ENCODE peak calls at places on chromosomes 4 and X, in nine cellular contexts. E, C, K, F, R, I, H, A and D are unnamed samples.

GRCh38 chr4:3136454-3136853 is 62.0 kb downstream of the HTT start:
- DNase-seq in F (no peak), H (no peak), I (no peak), K (no peak), E (no peak), R (no peak), A (peak; percentile 6), C (no peak), D (no peak)

GRCh38 chrX:23383411-23383810 is 48.8 kb downstream of the PTCHD1 start:
- DNase-seq in H (no peak), E (no peak), K (no peak), F (no peak), A (peak; percentile 54), I (no peak), C (no peak), R (peak; percentile 6), D (no peak)

GRCh38 chr4:3285558-3286334 is 7.1 kb upstream of the RGS12 start:
- DNase-seq in H (no peak), F (peak; percentile 72), K (no peak), A (peak; percentile 74), R (peak; percentile 56), E (no peak), C (no peak), I (peak; percentile 30), D (no peak)

GRCh38 chr4:48337726-48338125 is 3.6 kb upstream of the SLAIN2 start:
- DNase-seq in C (no peak), F (no peak), E (no peak), H (no peak), A (no peak), I (no peak), K (no peak), R (no peak), D (no peak)

GRCh38 chr4:144894525-144894924 is 203.5 kb downstream of the ANAPC10 start:
- DNase-seq in E (no peak), C (no peak), R (peak; percentile 13), H (no peak), A (peak; percentile 93), I (no peak), F (peak; percentile 65), K (no peak), D (no peak)

GRCh38 chr4:180058731-180059215 is 2184.4 kb upstream of the TENM3 start:
- DNase-seq in K (peak; percentile 72), R (peak; percentile 36), C (no peak), A (peak; percentile 74), E (no peak), H (peak; percentile 89), I (peak; percentile 78), F (peak; percentile 56), D (no peak)

GRCh38 chr4:183469327-183469726 is 24.9 kb downstream of the CDKN2AIP start:
- DNase-seq in C (no peak), R (no peak), A (no peak), K (no peak), E (no peak), I (no peak), F (no peak), H (no peak), D (no peak)

GRCh38 chrX:41333994-41334865 is at the start of gene DDX3X:
- DNase-seq in A (peak; percentile 89), H (peak; percentile 92), I (peak; percentile 85), E (peak; percentile 84), K (peak; percentile 74), F (peak; percentile 97), R (peak; percentile 95), C (peak; percentile 62), D (no peak)

GRCh38 chr4:118729287-118730286 is 44.4 kb downstream of the METTL14 start:
- DNase-seq in F (no peak), I (no peak), A (no peak), H (no peak), E (no peak), K (no peak), C (no peak), R (peak; percentile 23), D (no peak)

GRCh38 chr4:127124919-127125318 is 507.8 kb upstream of the INTU start:
- DNase-seq in F (no peak), K (no peak), A (peak; percentile 16), I (no peak), C (no peak), H (no peak), R (no peak), E (no peak), D (no peak)

GRCh38 chr4:130099159-130099558 is 1003.2 kb downstream of the C4orf33 start:
- DNase-seq in K (no peak), C (no peak), A (no peak), F (no peak), I (no peak), E (no peak), H (no peak), R (no peak), D (no peak)

GRCh38 chr4:13244342-13244905 is 239.7 kb downstream of the RAB28 start:
- DNase-seq in A (no peak), F (no peak), H (no peak), E (no peak), K (no peak), R (no peak), I (no peak), C (no peak), D (no peak)

GRCh38 chr4:107838138-107838618 is 13.4 kb downstream of the SGMS2 start:
- DNase-seq in E (no peak), A (peak; percentile 56), I (no peak), C (no peak), F (no peak), H (no peak), K (no peak), R (no peak), D (no peak)

GRCh38 chr4:76240236-76240635 is 11.3 kb upstream of the FAM47E start:
- DNase-seq in K (no peak), A (no peak), I (no peak), E (no peak), H (no peak), C (no peak), F (no peak), R (no peak), D (no peak)

GRCh38 chr4:4666187-4666586 is 124.3 kb upstream of the STX18 start:
- DNase-seq in H (no peak), C (no peak), K (no peak), I (no peak), F (no peak), R (no peak), E (no peak), A (no peak), D (no peak)

GRCh38 chr4:109560687-109561452 is 824 bp downstream of the MCUB start:
- DNase-seq in E (peak; percentile 74), A (peak; percentile 69), K (peak; percentile 9), F (peak; percentile 57), H (peak; percentile 78), C (peak; percentile 41), R (peak; percentile 83), I (peak; percentile 53), D (no peak)

GRCh38 chr4:16685536-16685935 is 212.9 kb downstream of the LDB2 start:
- DNase-seq in E (no peak), C (no peak), A (no peak), F (no peak), K (no peak), R (no peak), H (no peak), I (no peak), D (no peak)

GRCh38 chrX:134715930-134716619 is 57.8 kb upstream of the PLAC1 start:
- DNase-seq in F (no peak), C (no peak), K (peak; percentile 44), A (no peak), H (peak; percentile 56), R (no peak), I (peak; percentile 34), E (no peak), D (no peak)

GRCh38 chr4:110614981-110615365 is 7.9 kb downstream of the PITX2 start:
- DNase-seq in R (no peak), I (peak; percentile 41), H (peak; percentile 75), K (peak; percentile 37), E (no peak), C (no peak), F (no peak), A (no peak), D (no peak)

GRCh38 chr4:128286474-128287158 is 997 bp downstream of the PGRMC2 start:
- DNase-seq in I (no peak), A (peak; percentile 55), K (no peak), F (no peak), C (no peak), H (no peak), E (peak; percentile 57), R (peak; percentile 38), D (no peak)

GRCh38 chr4:171929907-171930306 is 116.7 kb downstream of the GALNTL6 start:
- DNase-seq in E (no peak), F (peak; percentile 26), K (no peak), R (no peak), H (no peak), I (no peak), C (no peak), A (no peak), D (no peak)

GRCh38 chr4:72969957-72970356 is 99.6 kb downstream of the COX18 start:
- DNase-seq in I (no peak), H (no peak), A (no peak), R (no peak), K (no peak), C (no peak), F (no peak), E (no peak), D (no peak)